ENCODE peak calls at places on chromosome 10, in nine cellular contexts. B is BE2C, R is Caco-2, O is kidney, H is heart left ventricle, Y is GM23338, U is tibial nerve, X is psoas muscle, V is thoracic aorta. N is an unnamed sample. For H3K4me1 and H3K36me3, the result is how much of the 10 kb centered on the place peaks cover.

GRCh38 chr10:114441107-114441506 is 36.8 kb upstream of the AFAP1L2 start:
- DNase-seq in B (no peak), R (no peak), O (no peak), H (no peak), Y (no peak), U (no peak), X (no peak), V (no peak), N (no peak)

GRCh38 chr10:49134327-49134726 is 506 bp upstream of the FAM170B start:
- DNase-seq in B (no peak), R (no peak), O (no peak), H (no peak), Y (no peak), U (no peak), X (no peak), V (no peak), N (no peak)

GRCh38 chr10:107442035-107442505 is 277.6 kb upstream of the SORCS1 start:
- DNase-seq in B (no peak), R (no peak), O (no peak), H (no peak), Y (no peak), U (no peak), X (no peak), V (no peak), N (no peak)

GRCh38 chr10:31697271-31698168 is 231.1 kb downstream of the ARHGAP12 start:
- DNase-seq in B (no peak), R (no peak), O (peak), H (peak), Y (no peak), U (peak), X (peak), V (peak), N (no peak)

GRCh38 chr10:31320179-31320597 is 1.2 kb downstream of the ZEB1 start:
- DNase-seq in B (peak), R (peak), O (peak), H (peak), Y (peak), U (no peak), X (peak), V (no peak), N (no peak)

GRCh38 chr10:103273026-103273425 is 3.9 kb upstream of the INA start:
- DNase-seq in B (no peak), R (no peak), O (no peak), H (peak), Y (no peak), U (no peak), X (peak), V (peak), N (peak)

GRCh38 chr10:133460208-133460769 is 6.5 kb downstream of the SCART1 start:
- DNase-seq in B (no peak), R (no peak), O (no peak), H (no peak), Y (no peak), U (no peak), X (no peak), V (no peak), N (no peak)

GRCh38 chr10:72080042-72081035 is 8.0 kb downstream of the SPOCK2 start:
- DNase-seq in B (no peak), R (no peak), O (no peak), H (no peak), Y (peak), U (no peak), X (peak), V (no peak), N (peak)

GRCh38 chr10:86400705-86401587 is 34.4 kb upstream of the GRID1 start:
- DNase-seq in B (no peak), R (peak), O (peak), H (peak), Y (peak), U (no peak), X (peak), V (no peak), N (no peak)

GRCh38 chr10:18179901-18180300 is 39.7 kb downstream of the CACNB2 start:
- DNase-seq in B (no peak), R (no peak), O (no peak), H (peak), Y (no peak), U (no peak), X (no peak), V (no peak), N (no peak)

GRCh38 chr10:11401314-11402222 is 209.9 kb downstream of the USP6NL start:
- DNase-seq in B (no peak), R (no peak), O (no peak), H (no peak), Y (no peak), U (no peak), X (no peak), V (no peak), N (no peak)

GRCh38 chr10:91220954-91221696 is 662 bp downstream of the PCGF5 start:
- DNase-seq in B (peak), R (no peak), O (no peak), H (peak), Y (peak), U (no peak), X (peak), V (no peak), N (no peak)

GRCh38 chr10:17923728-17924127 is 28.0 kb upstream of the SLC39A12 start:
- DNase-seq in B (no peak), R (no peak), O (no peak), H (no peak), Y (no peak), U (no peak), X (no peak), V (peak), N (peak)

GRCh38 chr10:80471715-80472233 is 17.7 kb downstream of the TSPAN14 start:
- DNase-seq in B (no peak), R (no peak), O (peak), H (no peak), Y (no peak), U (no peak), X (no peak), V (no peak), N (peak)

GRCh38 chr10:60446855-60447254 is 57.2 kb upstream of the ANK3 start:
- DNase-seq in B (no peak), R (no peak), O (no peak), H (no peak), Y (no peak), U (no peak), X (no peak), V (no peak), N (no peak)

GRCh38 chr10:6173203-6173602 is 29.5 kb upstream of the PFKFB3 start:
- DNase-seq in B (no peak), R (peak), O (no peak), H (no peak), Y (peak), U (no peak), X (no peak), V (no peak), N (no peak)

DNA sequence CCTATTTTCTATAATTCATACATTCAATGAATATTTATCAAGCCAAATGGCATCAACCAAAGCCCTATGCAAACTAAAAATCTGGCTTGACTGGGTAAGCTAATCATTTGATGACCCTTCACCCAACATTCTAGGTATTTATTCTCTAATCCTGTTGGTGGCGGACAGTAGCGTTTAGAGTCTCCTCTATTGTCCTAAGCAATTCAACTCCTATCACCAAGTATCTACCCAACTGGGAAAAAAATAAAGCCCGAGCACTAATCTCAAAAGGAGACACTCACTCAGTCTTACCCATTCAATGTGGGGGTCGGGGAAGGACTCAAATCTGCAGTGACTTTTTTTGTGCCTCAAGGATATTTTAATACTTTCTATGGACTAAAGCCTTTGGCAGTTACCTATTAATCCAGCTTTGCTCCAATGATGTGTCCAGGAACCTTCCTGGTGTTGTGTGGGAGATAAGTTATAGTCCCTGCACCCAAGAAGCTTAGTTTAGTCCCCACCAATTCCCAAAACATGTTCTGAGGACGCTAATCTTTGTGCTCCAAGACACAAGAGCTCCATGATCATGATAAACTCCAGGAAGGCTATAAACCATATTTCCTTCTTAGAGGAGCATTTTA is 30.6 kb downstream of the DNMBP start:
- DNase-seq in B (no peak), R (no peak), O (no peak), H (no peak), Y (no peak), U (no peak), X (no peak), V (no peak), N (no peak)
- H3K4me1 ChIP-seq in B (under half), R (under half), O (under half), H (under half), Y (under half), U (under half), X (half or more), V (under half), N (half or more)

GRCh38 chr10:79146611-79147130 is 77.9 kb downstream of the ZMIZ1 start:
- DNase-seq in B (no peak), R (no peak), O (peak), H (peak), Y (no peak), U (peak), X (peak), V (peak), N (no peak)

GRCh38 chr10:79147306-79147705 is 78.5 kb downstream of the ZMIZ1 start:
- DNase-seq in B (no peak), R (no peak), O (no peak), H (no peak), Y (no peak), U (no peak), X (no peak), V (no peak), N (no peak)

GRCh38 chr10:79145174-79145483 is 76.4 kb downstream of the ZMIZ1 start:
- DNase-seq in B (no peak), R (no peak), O (no peak), H (no peak), Y (no peak), U (no peak), X (no peak), V (no peak), N (no peak)

GRCh38 chr10:79144341-79145173 is 75.8 kb downstream of the ZMIZ1 start:
- DNase-seq in B (no peak), R (no peak), O (no peak), H (no peak), Y (no peak), U (no peak), X (no peak), V (no peak), N (no peak)

GRCh38 chr10:79145517-79146470 is 77.0 kb downstream of the ZMIZ1 start:
- DNase-seq in B (no peak), R (no peak), O (peak), H (no peak), Y (no peak), U (no peak), X (no peak), V (no peak), N (no peak)
- H3K36me3 ChIP-seq in B (under half), R (under half), O (under half), H (under half), Y (under half), U (under half), X (under half), V (under half), N (under half)

GRCh38 chr10:3622427-3622826 is 162.6 kb downstream of the KLF6 start:
- DNase-seq in B (no peak), R (peak), O (no peak), H (no peak), Y (no peak), U (no peak), X (no peak), V (no peak), N (no peak)
- H3K4me3 ChIP-seq in B (no peak), R (no peak), O (no peak), H (no peak), Y (no peak), U (no peak), X (no peak), V (no peak), N (no peak)

GRCh38 chr10:97518601-97519043 is 19.9 kb downstream of the UBTD1 start:
- DNase-seq in B (no peak), R (no peak), O (no peak), H (no peak), Y (no peak), U (no peak), X (no peak), V (no peak), N (no peak)
- H3K4me1 ChIP-seq in B (under half), R (under half), O (under half), H (under half), Y (under half), U (under half), X (half or more), V (under half), N (under half)

GRCh38 chr10:102151774-102152544 is at the start of gene NOLC1:
- DNase-seq in B (peak), R (peak), O (peak), H (peak), Y (peak), U (peak), X (peak), V (peak), N (peak)

GRCh38 chr10:102141583-102142107 is 8.8 kb downstream of the PPRC1 start:
- DNase-seq in B (no peak), R (no peak), O (peak), H (no peak), Y (no peak), U (no peak), X (no peak), V (no peak), N (no peak)

GRCh38 chr10:102148275-102148674 is 3.9 kb upstream of the NOLC1 start:
- DNase-seq in B (no peak), R (no peak), O (peak), H (no peak), Y (no peak), U (no peak), X (no peak), V (no peak), N (no peak)

GRCh38 chr10:102150970-102151773 is 1.0 kb upstream of the NOLC1 start:
- DNase-seq in B (no peak), R (peak), O (peak), H (no peak), Y (no peak), U (no peak), X (no peak), V (no peak), N (no peak)

DNA sequence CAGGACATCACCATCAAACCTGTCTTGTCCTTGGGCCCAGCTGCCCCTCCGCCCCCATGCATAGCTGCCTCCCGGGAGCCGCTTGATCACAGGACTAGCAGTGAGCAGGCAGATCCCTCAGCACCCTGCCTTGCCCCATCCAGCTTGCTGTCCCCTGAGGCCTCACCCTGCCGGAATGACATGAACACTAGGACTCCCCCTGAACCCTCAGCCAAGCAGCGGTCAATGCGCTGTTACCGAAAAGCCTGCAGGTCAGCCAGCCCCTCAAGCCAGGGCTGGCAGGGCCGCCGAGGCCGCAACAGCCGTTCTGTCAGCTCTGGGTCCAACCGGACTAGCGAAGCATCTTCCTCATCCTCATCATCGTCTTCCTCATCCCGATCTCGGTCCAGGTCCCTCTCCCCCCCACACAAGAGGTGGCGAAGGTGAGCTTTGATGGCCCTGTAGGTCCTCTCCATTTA is 5.2 kb upstream of the NOLC1 start:
- DNase-seq in B (no peak), R (no peak), O (peak), H (no peak), Y (no peak), U (no peak), X (no peak), V (no peak), N (no peak)
- H3K36me3 ChIP-seq in B (half or more), R (under half), O (under half), H (half or more), Y (half or more), U (half or more), X (under half), V (under half), N (half or more)

DNA sequence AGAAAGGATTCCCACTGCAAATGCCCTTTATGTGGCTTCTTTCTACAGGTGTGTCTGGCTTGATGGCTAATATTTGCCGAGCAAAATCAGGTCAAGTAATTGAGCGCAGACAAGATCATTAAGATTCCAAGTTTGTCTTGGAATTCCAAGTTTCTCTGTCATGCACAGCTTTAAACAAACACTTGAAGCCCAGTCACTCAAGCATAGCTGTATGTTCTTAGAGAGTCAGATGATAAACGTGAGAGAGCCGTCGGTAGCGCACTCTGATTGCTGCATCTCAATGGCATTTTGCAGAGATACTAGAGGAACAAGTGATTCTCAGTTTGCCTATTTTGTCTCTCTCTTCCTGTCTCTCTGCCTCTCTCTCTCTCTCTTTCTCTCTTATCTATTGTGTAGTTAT is 658 bp downstream of the DMBT1 start:
- DNase-seq in B (no peak), R (peak), O (no peak), H (no peak), Y (no peak), U (no peak), X (no peak), V (no peak), N (no peak)
- H3K4me3 ChIP-seq in B (no peak), R (no peak), O (no peak), H (no peak), Y (no peak), U (no peak), X (no peak), V (no peak), N (no peak)

DNA sequence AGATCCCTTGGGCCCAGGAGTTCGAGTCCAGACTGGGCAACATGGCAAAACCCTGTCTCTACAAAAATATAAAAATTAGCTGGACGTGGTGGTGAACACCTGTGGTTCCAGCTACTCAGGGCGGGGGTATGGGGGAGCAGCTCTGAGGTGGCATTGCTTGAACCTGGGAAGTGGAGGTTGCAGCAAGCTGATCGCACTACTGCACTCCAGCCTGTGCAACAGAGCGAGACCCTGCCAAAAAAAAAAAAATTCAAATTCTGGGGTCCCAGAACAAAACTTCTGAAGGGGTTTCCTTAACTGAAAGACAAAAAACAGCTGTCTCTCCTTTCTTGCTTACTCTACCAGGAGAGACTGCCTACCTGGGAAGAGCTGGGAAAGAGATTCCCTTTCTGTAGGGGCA is 27.0 kb downstream of the DNMBP start:
- DNase-seq in B (no peak), R (no peak), O (no peak), H (no peak), Y (no peak), U (no peak), X (no peak), V (no peak), N (no peak)
- H3K4me1 ChIP-seq in B (under half), R (under half), O (under half), H (under half), Y (under half), U (under half), X (half or more), V (under half), N (under half)

GRCh38 chr10:124825702-124826101 is 24.1 kb downstream of the ABRAXAS2 start:
- DNase-seq in B (no peak), R (no peak), O (no peak), H (no peak), Y (no peak), U (no peak), X (no peak), V (no peak), N (no peak)
- H3K36me3 ChIP-seq in B (under half), R (under half), O (under half), H (half or more), Y (under half), U (half or more), X (under half), V (under half), N (half or more)

GRCh38 chr10:2754943-2755342 is 312.4 kb upstream of the PFKP start:
- DNase-seq in B (no peak), R (no peak), O (no peak), H (no peak), Y (no peak), U (no peak), X (no peak), V (no peak), N (no peak)
- H3K4me3 ChIP-seq in B (no peak), R (no peak), O (no peak), H (no peak), Y (no peak), U (no peak), X (no peak), V (no peak), N (no peak)

GRCh38 chr10:73909716-73910115 is 1.2 kb upstream of the PLAU start:
- DNase-seq in B (no peak), R (no peak), O (no peak), H (no peak), Y (no peak), U (no peak), X (no peak), V (no peak), N (no peak)
- H3K4me1 ChIP-seq in B (under half), R (under half), O (under half), H (under half), Y (half or more), U (under half), X (under half), V (under half), N (half or more)